ENCODE peak calls at places on chromosomes 2 and 18, in six cellular contexts. One of them, this sample, is unnamed.

GRCh38 chr2:191115391-191115790 is 35.4 kb downstream of the STAT4 start:
- DNase-seq in heart left ventricle: no peak
- DNase-seq in PC-9: no peak
- DNase-seq in HCT116: no peak
- DNase-seq in HepG2: no peak
- DNase-seq in K562: no peak
- DNase-seq in this sample: no peak

GRCh38 chr2:3223080-3223923 is 154.3 kb downstream of the EIPR1 start:
- DNase-seq in PC-9: no peak
- DNase-seq in HepG2: no peak
- DNase-seq in K562: no peak
- DNase-seq in HCT116: no peak
- DNase-seq in heart left ventricle: no peak
- DNase-seq in this sample: no peak

GRCh38 chr2:139296672-139297209 is 516.6 kb upstream of the NXPH2 start:
- DNase-seq in PC-9: no peak
- DNase-seq in K562: no peak
- DNase-seq in heart left ventricle: no peak
- DNase-seq in HCT116: no peak
- DNase-seq in HepG2: no peak
- DNase-seq in this sample: no peak

GRCh38 chr2:61951876-61952275 is 46.4 kb downstream of the COMMD1 start:
- DNase-seq in K562: no peak
- DNase-seq in PC-9: no peak
- DNase-seq in HepG2: no peak
- DNase-seq in HCT116: no peak
- DNase-seq in heart left ventricle: no peak
- DNase-seq in this sample: no peak

GRCh38 chr2:211598238-211598637 is 940.4 kb downstream of the ERBB4 start:
- DNase-seq in PC-9: no peak
- DNase-seq in HCT116: no peak
- DNase-seq in HepG2: no peak
- DNase-seq in heart left ventricle: no peak
- DNase-seq in K562: no peak
- DNase-seq in this sample: no peak

GRCh38 chr2:80302001-80302464 is 2.5 kb downstream of the LRRTM1 start:
- DNase-seq in PC-9: no peak
- DNase-seq in HCT116: no peak
- DNase-seq in HepG2: no peak
- DNase-seq in heart left ventricle: no peak
- DNase-seq in K562: no peak
- DNase-seq in this sample: no peak

GRCh38 chr2:112474844-112475486 is 7.0 kb upstream of the TTL start:
- DNase-seq in HCT116: no peak
- DNase-seq in PC-9: no peak
- DNase-seq in heart left ventricle: no peak
- DNase-seq in K562: no peak
- DNase-seq in HepG2: no peak
- DNase-seq in this sample: no peak

GRCh38 chr18:48527467-48527866 is 11.4 kb upstream of the CTIF start:
- DNase-seq in PC-9: no peak
- DNase-seq in heart left ventricle: no peak
- DNase-seq in K562: no peak
- DNase-seq in HepG2: no peak
- DNase-seq in HCT116: no peak
- DNase-seq in this sample: no peak

GRCh38 chr2:236636714-236637485 is 67.3 kb downstream of the ACKR3 start:
- DNase-seq in K562: no peak
- DNase-seq in HCT116: no peak
- DNase-seq in heart left ventricle: no peak
- DNase-seq in PC-9: no peak
- DNase-seq in HepG2: no peak
- DNase-seq in this sample: peak; percentile 54

GRCh38 chr18:54392621-54393023 is 34.9 kb downstream of the C18orf54 start:
- DNase-seq in HepG2: peak; percentile 52
- DNase-seq in HCT116: peak; percentile 68
- DNase-seq in K562: peak; percentile 30
- DNase-seq in PC-9: no peak
- DNase-seq in heart left ventricle: no peak
- DNase-seq in this sample: no peak

GRCh38 chr2:46876741-46877384 is 38.7 kb downstream of the MCFD2 start:
- DNase-seq in K562: peak; percentile 62
- DNase-seq in heart left ventricle: peak; percentile 68
- DNase-seq in HepG2: peak; percentile 67
- DNase-seq in HCT116: peak; percentile 83
- DNase-seq in PC-9: peak; percentile 46
- DNase-seq in this sample: peak; percentile 21

GRCh38 chr2:219538488-219539294 is 4.9 kb downstream of the CHPF start:
- DNase-seq in heart left ventricle: no peak
- DNase-seq in K562: no peak
- DNase-seq in HepG2: no peak
- DNase-seq in PC-9: no peak
- DNase-seq in HCT116: no peak
- DNase-seq in this sample: no peak

GRCh38 chr18:12092398-12093229 is 1.0 kb upstream of the ANKRD62 start:
- DNase-seq in HepG2: peak; percentile 60
- DNase-seq in heart left ventricle: peak; percentile 63
- DNase-seq in K562: peak; percentile 48
- DNase-seq in HCT116: peak; percentile 13
- DNase-seq in PC-9: peak; percentile 73
- DNase-seq in this sample: no peak

GRCh38 chr18:48892146-48892855 is 58.5 kb downstream of the SMAD7 start:
- DNase-seq in K562: no peak
- DNase-seq in HCT116: no peak
- DNase-seq in heart left ventricle: no peak
- DNase-seq in PC-9: no peak
- DNase-seq in HepG2: no peak
- DNase-seq in this sample: peak; percentile 59

GRCh38 chr2:72579595-72580180 is 246.1 kb downstream of the EXOC6B start:
- DNase-seq in K562: peak; percentile 17
- DNase-seq in HepG2: peak; percentile 70
- DNase-seq in HCT116: peak; percentile 26
- DNase-seq in heart left ventricle: no peak
- DNase-seq in PC-9: no peak
- DNase-seq in this sample: no peak

GRCh38 chr2:66255871-66256270 is 179.1 kb upstream of the MEIS1 start:
- DNase-seq in K562: no peak
- DNase-seq in HepG2: no peak
- DNase-seq in heart left ventricle: no peak
- DNase-seq in PC-9: no peak
- DNase-seq in HCT116: no peak
- DNase-seq in this sample: no peak

GRCh38 chr18:39675916-39676315 is 2110.3 kb upstream of the CELF4 start:
- DNase-seq in PC-9: no peak
- DNase-seq in K562: no peak
- DNase-seq in HCT116: no peak
- DNase-seq in heart left ventricle: no peak
- DNase-seq in HepG2: no peak
- DNase-seq in this sample: no peak

GRCh38 chr2:232908695-232909094 is 38.6 kb downstream of the SNORC start:
- DNase-seq in K562: no peak
- DNase-seq in HCT116: no peak
- DNase-seq in PC-9: no peak
- DNase-seq in heart left ventricle: no peak
- DNase-seq in HepG2: no peak
- DNase-seq in this sample: no peak

GRCh38 chr18:74596959-74597661 is 560 bp upstream of the ZNF407 start:
- DNase-seq in PC-9: peak; percentile 57
- DNase-seq in K562: peak; percentile 55
- DNase-seq in HepG2: peak; percentile 5
- DNase-seq in HCT116: no peak
- DNase-seq in heart left ventricle: peak; percentile 77
- DNase-seq in this sample: peak; percentile 59

GRCh38 chr2:226638576-226638975 is 161.0 kb downstream of the IRS1 start:
- DNase-seq in K562: peak; percentile 9
- DNase-seq in heart left ventricle: no peak
- DNase-seq in HepG2: no peak
- DNase-seq in PC-9: no peak
- DNase-seq in HCT116: no peak
- DNase-seq in this sample: no peak

GRCh38 chr18:79573921-79574491 is 105.6 kb upstream of the CTDP1 start:
- DNase-seq in heart left ventricle: no peak
- DNase-seq in PC-9: no peak
- DNase-seq in HepG2: no peak
- DNase-seq in K562: no peak
- DNase-seq in HCT116: no peak
- DNase-seq in this sample: no peak

GRCh38 chr2:147388217-147388616 is 456.6 kb upstream of the ACVR2A start:
- DNase-seq in K562: no peak
- DNase-seq in HepG2: no peak
- DNase-seq in PC-9: no peak
- DNase-seq in HCT116: no peak
- DNase-seq in heart left ventricle: no peak
- DNase-seq in this sample: no peak

GRCh38 chr2:168174761-168175160 is 72.6 kb downstream of the STK39 start:
- DNase-seq in HCT116: no peak
- DNase-seq in PC-9: no peak
- DNase-seq in heart left ventricle: no peak
- DNase-seq in HepG2: no peak
- DNase-seq in K562: no peak
- DNase-seq in this sample: no peak

GRCh38 chr18:49609416-49610284 is 47.8 kb downstream of the LIPG start:
- DNase-seq in HepG2: no peak
- DNase-seq in PC-9: peak; percentile 19
- DNase-seq in HCT116: peak; percentile 6
- DNase-seq in K562: no peak
- DNase-seq in heart left ventricle: no peak
- DNase-seq in this sample: no peak

GRCh38 chr2:211128287-211128686 is 571.9 kb downstream of the CPS1 start:
- DNase-seq in PC-9: no peak
- DNase-seq in HCT116: no peak
- DNase-seq in heart left ventricle: no peak
- DNase-seq in HepG2: no peak
- DNase-seq in K562: no peak
- DNase-seq in this sample: no peak

GRCh38 chr2:24438106-24438505 is 52.9 kb upstream of the NCOA1 start:
- DNase-seq in K562: no peak
- DNase-seq in PC-9: no peak
- DNase-seq in heart left ventricle: no peak
- DNase-seq in HCT116: no peak
- DNase-seq in HepG2: no peak
- DNase-seq in this sample: no peak

GRCh38 chr2:55050133-55050994 is at the start of gene RTN4:
- DNase-seq in PC-9: peak; percentile 100
- DNase-seq in HCT116: peak; percentile 97
- DNase-seq in HepG2: peak; percentile 99
- DNase-seq in K562: peak; percentile 97
- DNase-seq in heart left ventricle: peak; percentile 99
- DNase-seq in this sample: peak; percentile 99
- H3K4me1 ChIP-seq in PC-9: peaks cover 36% of the 10 kb centered on the region
- H3K4me1 ChIP-seq in HCT116: peaks cover 33% of the 10 kb centered on the region
- H3K4me1 ChIP-seq in HepG2: peaks cover 41% of the 10 kb centered on the region
- H3K4me1 ChIP-seq in K562: peaks cover 7% of the 10 kb centered on the region
- H3K4me1 ChIP-seq in heart left ventricle: peaks cover 32% of the 10 kb centered on the region
- H3K4me1 ChIP-seq in this sample: peaks cover 14% of the 10 kb centered on the region

GRCh38 chr2:127373362-127374083 is 14.3 kb downstream of the MAP3K2 start:
- DNase-seq in K562: no peak
- DNase-seq in heart left ventricle: no peak
- DNase-seq in HepG2: peak; percentile 20
- DNase-seq in PC-9: no peak
- DNase-seq in HCT116: no peak
- DNase-seq in this sample: no peak
- H3K9me3 ChIP-seq in K562: peaks cover 10% of the 10 kb centered on the region
- H3K9me3 ChIP-seq in heart left ventricle: no peaks in the 10 kb centered on the region
- H3K9me3 ChIP-seq in HepG2: peaks cover 63% of the 10 kb centered on the region
- H3K9me3 ChIP-seq in PC-9: peaks cover 17% of the 10 kb centered on the region
- H3K9me3 ChIP-seq in HCT116: no peaks in the 10 kb centered on the region
- H3K9me3 ChIP-seq in this sample: no peaks in the 10 kb centered on the region

DNA sequence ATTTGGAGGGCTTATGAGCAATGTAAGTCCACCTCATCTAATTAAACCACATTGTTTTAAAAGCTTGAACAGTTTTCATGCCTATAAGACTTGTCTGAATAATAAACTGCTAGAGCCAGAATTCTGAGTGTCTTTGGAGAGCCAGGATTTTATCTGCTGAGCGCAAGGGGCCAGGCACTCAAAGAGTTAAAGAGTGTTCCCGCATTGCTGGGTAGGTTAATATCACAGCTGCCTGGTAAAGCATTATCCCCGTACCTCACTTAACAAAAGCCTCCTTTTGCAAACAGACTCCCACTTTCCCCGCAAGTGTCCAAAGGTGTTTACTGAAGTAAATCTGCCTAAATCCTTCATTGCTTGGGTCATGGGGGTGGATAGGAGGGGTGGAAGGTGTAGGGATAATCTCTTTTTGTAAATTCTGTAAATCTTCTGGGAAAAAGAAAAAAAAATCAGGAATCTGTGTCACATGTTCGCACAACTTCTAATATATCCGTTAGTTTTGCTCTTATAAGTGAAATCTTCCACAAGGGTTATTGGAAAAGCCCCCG is 10.8 kb downstream of the ZEB2 start:
- DNase-seq in HepG2: no peak
- DNase-seq in heart left ventricle: no peak
- DNase-seq in K562: no peak
- DNase-seq in PC-9: no peak
- DNase-seq in HCT116: no peak
- DNase-seq in this sample: no peak
- H3K4me3 ChIP-seq in HepG2: no peak overlapping the region
- H3K4me3 ChIP-seq in heart left ventricle: peak overlapping the region; percentile 27
- H3K4me3 ChIP-seq in K562: peak overlapping the region; percentile 3
- H3K4me3 ChIP-seq in PC-9: no peak overlapping the region
- H3K4me3 ChIP-seq in HCT116: no peak overlapping the region
- H3K4me3 ChIP-seq in this sample: peak overlapping the region; percentile 71

GRCh38 chr18:13583567-13584245 is 142.7 kb downstream of the FAM210A start:
- DNase-seq in HepG2: no peak
- DNase-seq in heart left ventricle: no peak
- DNase-seq in K562: no peak
- DNase-seq in HCT116: no peak
- DNase-seq in PC-9: no peak
- DNase-seq in this sample: no peak

GRCh38 chr18:13581496-13581895 is 144.9 kb downstream of the FAM210A start:
- DNase-seq in K562: no peak
- DNase-seq in PC-9: no peak
- DNase-seq in HepG2: no peak
- DNase-seq in heart left ventricle: no peak
- DNase-seq in HCT116: no peak
- DNase-seq in this sample: no peak

GRCh38 chr18:13580351-13580750 is 146.0 kb downstream of the FAM210A start:
- DNase-seq in HCT116: no peak
- DNase-seq in K562: no peak
- DNase-seq in heart left ventricle: no peak
- DNase-seq in PC-9: no peak
- DNase-seq in HepG2: no peak
- DNase-seq in this sample: no peak

GRCh38 chr18:13581055-13581454 is 145.3 kb downstream of the FAM210A start:
- DNase-seq in HCT116: no peak
- DNase-seq in HepG2: no peak
- DNase-seq in K562: no peak
- DNase-seq in PC-9: no peak
- DNase-seq in heart left ventricle: no peak
- DNase-seq in this sample: no peak

DNA sequence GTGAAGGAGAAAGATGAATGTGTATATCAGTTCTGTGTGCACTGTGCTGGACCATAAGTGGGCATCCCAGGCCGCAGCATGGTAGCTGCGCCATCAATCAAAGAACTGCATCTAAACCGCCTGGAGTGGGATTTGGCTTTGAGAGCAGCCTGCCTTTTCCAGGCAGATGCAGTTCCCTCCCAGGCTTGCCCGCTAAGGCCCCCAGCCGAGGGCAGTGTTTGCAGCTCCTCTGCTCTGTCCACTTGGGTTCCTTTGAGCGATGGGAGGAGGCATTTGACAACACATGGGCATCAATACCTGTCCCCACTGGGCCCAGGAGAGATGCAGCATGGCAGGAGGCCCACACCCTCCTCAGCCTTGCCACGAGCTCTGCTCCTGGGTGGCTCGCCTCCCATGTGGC is 144.1 kb downstream of the FAM210A start:
- DNase-seq in HCT116: no peak
- DNase-seq in PC-9: no peak
- DNase-seq in K562: no peak
- DNase-seq in heart left ventricle: no peak
- DNase-seq in HepG2: no peak
- DNase-seq in this sample: no peak
- H3K4me1 ChIP-seq in HCT116: no peaks in the 10 kb centered on the region
- H3K4me1 ChIP-seq in PC-9: no peaks in the 10 kb centered on the region
- H3K4me1 ChIP-seq in K562: no peaks in the 10 kb centered on the region
- H3K4me1 ChIP-seq in heart left ventricle: peaks cover 27% of the 10 kb centered on the region
- H3K4me1 ChIP-seq in HepG2: no peaks in the 10 kb centered on the region
- H3K4me1 ChIP-seq in this sample: no peaks in the 10 kb centered on the region